ENCODE peak calls at places on chromosomes 6 and 20, in five cellular contexts. One of them, this sample, is unnamed.
A peak's percentile ranks its signal among the peaks of the same experiment; 100 is the strongest.

GRCh38 chr6:13471184-13471583 is 16.2 kb downstream of the GFOD1 start:
- DNase-seq in prostate gland: no peak
- DNase-seq in body of pancreas: no peak
- DNase-seq in endothelial cell of umbilical vein: no peak
- DNase-seq in stomach: no peak
- DNase-seq in this sample: no peak

GRCh38 chr6:4611441-4612129 is 164.6 kb upstream of the CDYL start:
- DNase-seq in prostate gland: no peak
- DNase-seq in body of pancreas: no peak
- DNase-seq in endothelial cell of umbilical vein: no peak
- DNase-seq in stomach: no peak
- DNase-seq in this sample: no peak

GRCh38 chr6:133584903-133585302 is 304.0 kb upstream of the TCF21 start:
- DNase-seq in prostate gland: no peak
- DNase-seq in body of pancreas: no peak
- DNase-seq in endothelial cell of umbilical vein: no peak
- DNase-seq in stomach: no peak
- DNase-seq in this sample: no peak

GRCh38 chr6:51513891-51514290 is 573.5 kb downstream of the PKHD1 start:
- DNase-seq in prostate gland: no peak
- DNase-seq in body of pancreas: peak; percentile 4
- DNase-seq in endothelial cell of umbilical vein: no peak
- DNase-seq in stomach: no peak
- DNase-seq in this sample: no peak

GRCh38 chr6:52984247-52984646 is 10.8 kb downstream of the GSTA4 start:
- DNase-seq in prostate gland: no peak
- DNase-seq in body of pancreas: no peak
- DNase-seq in endothelial cell of umbilical vein: no peak
- DNase-seq in stomach: no peak
- DNase-seq in this sample: no peak

GRCh38 chr6:46323312-46323965 is 152.7 kb upstream of the ENPP5 start:
- DNase-seq in prostate gland: no peak
- DNase-seq in body of pancreas: no peak
- DNase-seq in endothelial cell of umbilical vein: no peak
- DNase-seq in stomach: no peak
- DNase-seq in this sample: no peak

GRCh38 chr6:161117329-161117707 is 125.7 kb downstream of the MAP3K4 start:
- DNase-seq in prostate gland: no peak
- DNase-seq in body of pancreas: no peak
- DNase-seq in endothelial cell of umbilical vein: no peak
- DNase-seq in stomach: no peak
- DNase-seq in this sample: no peak

GRCh38 chr20:19783966-19784401 is 25.9 kb downstream of the RIN2 start:
- DNase-seq in prostate gland: peak; percentile 46
- DNase-seq in body of pancreas: peak; percentile 35
- DNase-seq in endothelial cell of umbilical vein: peak; percentile 72
- DNase-seq in stomach: peak; percentile 36
- DNase-seq in this sample: peak; percentile 42

GRCh38 chr6:38164131-38164481 is 344.6 kb downstream of the ZFAND3 start:
- DNase-seq in prostate gland: no peak
- DNase-seq in body of pancreas: peak; percentile 38
- DNase-seq in endothelial cell of umbilical vein: no peak
- DNase-seq in stomach: no peak
- DNase-seq in this sample: no peak

GRCh38 chr20:2558581-2559301 is 22.4 kb downstream of the TMC2 start:
- DNase-seq in prostate gland: no peak
- DNase-seq in body of pancreas: peak; percentile 15
- DNase-seq in endothelial cell of umbilical vein: no peak
- DNase-seq in stomach: no peak
- DNase-seq in this sample: no peak
- H3K27me3 ChIP-seq in prostate gland: peaks cover 4% of the 10 kb centered on the region
- H3K27me3 ChIP-seq in body of pancreas: no peaks in the 10 kb centered on the region
- H3K27me3 ChIP-seq in endothelial cell of umbilical vein: peaks cover 42% of the 10 kb centered on the region
- H3K27me3 ChIP-seq in stomach: peaks cover 90% of the 10 kb centered on the region
- H3K27me3 ChIP-seq in this sample: peaks cover 24% of the 10 kb centered on the region

GRCh38 chr20:37243076-37243936 is 18.3 kb downstream of the GHRH start:
- DNase-seq in prostate gland: no peak
- DNase-seq in body of pancreas: no peak
- DNase-seq in endothelial cell of umbilical vein: no peak
- DNase-seq in stomach: no peak
- DNase-seq in this sample: no peak

GRCh38 chr20:37244572-37244957 is 17.0 kb downstream of the GHRH start:
- DNase-seq in prostate gland: no peak
- DNase-seq in body of pancreas: no peak
- DNase-seq in endothelial cell of umbilical vein: no peak
- DNase-seq in stomach: no peak
- DNase-seq in this sample: no peak

GRCh38 chr20:37242503-37242902 is 19.1 kb downstream of the GHRH start:
- DNase-seq in prostate gland: no peak
- DNase-seq in body of pancreas: no peak
- DNase-seq in endothelial cell of umbilical vein: no peak
- DNase-seq in stomach: no peak
- DNase-seq in this sample: no peak

GRCh38 chr20:37245181-37245580 is 16.4 kb downstream of the GHRH start:
- DNase-seq in prostate gland: no peak
- DNase-seq in body of pancreas: no peak
- DNase-seq in endothelial cell of umbilical vein: no peak
- DNase-seq in stomach: no peak
- DNase-seq in this sample: no peak

GRCh38 chr20:37243937-37244571 is 17.6 kb downstream of the GHRH start:
- DNase-seq in prostate gland: peak; percentile 30
- DNase-seq in body of pancreas: peak; percentile 35
- DNase-seq in endothelial cell of umbilical vein: peak; percentile 36
- DNase-seq in stomach: peak; percentile 53
- DNase-seq in this sample: peak; percentile 81
- TF ChIP-seq POLR2A in prostate gland: no peak
- TF ChIP-seq POLR2A in body of pancreas: no peak
- TF ChIP-seq POLR2A in endothelial cell of umbilical vein: no peak
- TF ChIP-seq POLR2A in stomach: no peak
- TF ChIP-seq POLR2A in this sample: no peak

DNA sequence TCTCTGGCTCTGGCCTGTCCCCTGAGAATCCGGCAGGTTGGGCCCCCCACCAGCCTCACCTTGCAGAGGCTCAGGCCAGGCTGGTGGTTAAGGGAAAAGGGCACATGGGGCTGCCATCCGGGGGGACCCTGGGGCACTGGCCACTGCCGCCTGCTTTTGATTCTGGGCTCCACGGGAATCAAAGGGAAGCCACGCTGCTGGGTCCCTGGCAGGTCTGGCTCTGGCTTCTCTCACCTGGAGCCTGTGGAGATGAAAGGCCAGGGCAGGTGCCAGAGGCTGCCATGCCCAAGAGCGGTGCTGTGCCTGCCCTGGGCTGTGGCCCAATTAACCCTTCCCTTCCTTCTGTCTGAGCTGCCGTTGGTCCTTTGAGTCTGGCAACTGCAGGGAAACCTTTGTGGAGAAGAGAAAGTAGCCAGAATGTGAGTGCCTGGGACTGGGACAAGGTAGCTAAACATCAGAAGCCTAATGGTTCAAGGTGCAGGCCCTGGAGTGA is 9.4 kb upstream of the CDH22 start:
- DNase-seq in prostate gland: no peak
- DNase-seq in body of pancreas: peak; percentile 47
- DNase-seq in endothelial cell of umbilical vein: no peak
- DNase-seq in stomach: peak; percentile 42
- DNase-seq in this sample: no peak
- H3K27me3 ChIP-seq in prostate gland: peaks cover 4% of the 10 kb centered on the region
- H3K27me3 ChIP-seq in body of pancreas: no peaks in the 10 kb centered on the region
- H3K27me3 ChIP-seq in endothelial cell of umbilical vein: peaks cover 16% of the 10 kb centered on the region
- H3K27me3 ChIP-seq in stomach: peaks cover 96% of the 10 kb centered on the region
- H3K27me3 ChIP-seq in this sample: peaks cover 74% of the 10 kb centered on the region

DNA sequence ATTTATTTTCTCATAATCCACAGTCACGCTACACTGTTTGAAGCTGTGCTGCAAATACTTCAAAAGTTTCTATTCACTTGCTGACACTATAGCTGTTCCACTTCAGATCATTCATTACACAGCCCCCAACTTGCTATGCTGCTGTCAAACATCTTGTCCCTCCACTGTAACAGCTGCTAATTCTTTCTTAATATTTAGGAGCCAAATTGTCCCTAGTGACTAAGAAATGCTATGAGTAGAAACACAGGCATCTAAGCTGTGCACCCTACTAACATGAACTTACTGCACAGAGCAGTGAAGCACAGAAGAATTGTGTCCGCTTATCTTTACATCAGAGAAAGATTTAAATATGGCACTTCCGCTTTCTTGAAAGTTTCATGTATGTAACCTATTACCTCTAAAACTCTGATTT is 91.3 kb downstream of the PDE10A start:
- DNase-seq in prostate gland: no peak
- DNase-seq in body of pancreas: no peak
- DNase-seq in endothelial cell of umbilical vein: no peak
- DNase-seq in stomach: no peak
- DNase-seq in this sample: no peak
- TF ChIP-seq POLR2A in prostate gland: no peak
- TF ChIP-seq POLR2A in body of pancreas: no peak
- TF ChIP-seq POLR2A in endothelial cell of umbilical vein: no peak
- TF ChIP-seq POLR2A in stomach: no peak
- TF ChIP-seq POLR2A in this sample: no peak

This sample was measured in heart left ventricle.